ENCODE peak calls at places on chromosome 22, in ten cellular contexts. One of them, this sample, is unnamed.

GRCh38 chr22:19149047-19149883 is 827 bp downstream of the GSC2 start:
- DNase-seq in ovary: no peak
- DNase-seq in heart left ventricle: no peak
- DNase-seq in adrenal gland: no peak
- DNase-seq in endothelial cell of umbilical vein: no peak
- DNase-seq in stomach: no peak
- DNase-seq in tibial nerve: no peak
- DNase-seq in IMR-90: no peak
- DNase-seq in suprapubic skin: no peak
- DNase-seq in sigmoid colon: no peak
- DNase-seq in this sample: no peak

GRCh38 chr22:44127353-44127752 is 53.4 kb upstream of the PARVG start:
- DNase-seq in ovary: no peak
- DNase-seq in heart left ventricle: peak; percentile 5
- DNase-seq in adrenal gland: peak; percentile 62
- DNase-seq in endothelial cell of umbilical vein: peak; percentile 48
- DNase-seq in stomach: no peak
- DNase-seq in tibial nerve: peak; percentile 12
- DNase-seq in IMR-90: no peak
- DNase-seq in suprapubic skin: no peak
- DNase-seq in sigmoid colon: peak; percentile 53
- DNase-seq in this sample: no peak

GRCh38 chr22:31637938-31638618 is 23.9 kb downstream of the PISD start:
- DNase-seq in ovary: no peak
- DNase-seq in heart left ventricle: no peak
- DNase-seq in adrenal gland: peak; percentile 63
- DNase-seq in endothelial cell of umbilical vein: peak; percentile 25
- DNase-seq in stomach: no peak
- DNase-seq in tibial nerve: peak; percentile 23
- DNase-seq in IMR-90: no peak
- DNase-seq in suprapubic skin: no peak
- DNase-seq in sigmoid colon: no peak
- DNase-seq in this sample: peak; percentile 62

GRCh38 chr22:30649430-30650007 is 13.9 kb downstream of the SLC35E4 start:
- DNase-seq in ovary: no peak
- DNase-seq in heart left ventricle: peak; percentile 66
- DNase-seq in adrenal gland: no peak
- DNase-seq in endothelial cell of umbilical vein: peak; percentile 66
- DNase-seq in stomach: peak; percentile 78
- DNase-seq in tibial nerve: no peak
- DNase-seq in IMR-90: peak; percentile 88
- DNase-seq in suprapubic skin: no peak
- DNase-seq in sigmoid colon: no peak
- DNase-seq in this sample: peak; percentile 18

GRCh38 chr22:22593964-22594656 is 35.0 kb upstream of the PRAME start:
- DNase-seq in ovary: no peak
- DNase-seq in heart left ventricle: peak; percentile 69
- DNase-seq in adrenal gland: peak; percentile 78
- DNase-seq in endothelial cell of umbilical vein: peak; percentile 64
- DNase-seq in stomach: peak; percentile 30
- DNase-seq in tibial nerve: peak; percentile 53
- DNase-seq in IMR-90: peak; percentile 53
- DNase-seq in suprapubic skin: no peak
- DNase-seq in sigmoid colon: no peak
- DNase-seq in this sample: peak; percentile 45

GRCh38 chr22:40094449-40094848 is 83.3 kb upstream of the TNRC6B start:
- DNase-seq in ovary: no peak
- DNase-seq in heart left ventricle: no peak
- DNase-seq in adrenal gland: no peak
- DNase-seq in endothelial cell of umbilical vein: no peak
- DNase-seq in stomach: no peak
- DNase-seq in tibial nerve: no peak
- DNase-seq in IMR-90: peak; percentile 7
- DNase-seq in suprapubic skin: no peak
- DNase-seq in sigmoid colon: no peak
- DNase-seq in this sample: no peak

GRCh38 chr22:31056986-31057599 is 24.0 kb upstream of the SMTN start:
- DNase-seq in ovary: no peak
- DNase-seq in heart left ventricle: no peak
- DNase-seq in adrenal gland: no peak
- DNase-seq in endothelial cell of umbilical vein: no peak
- DNase-seq in stomach: no peak
- DNase-seq in tibial nerve: no peak
- DNase-seq in IMR-90: no peak
- DNase-seq in suprapubic skin: no peak
- DNase-seq in sigmoid colon: no peak
- DNase-seq in this sample: no peak

GRCh38 chr22:30829901-30830550 is 135.4 kb downstream of the OSBP2 start:
- DNase-seq in ovary: no peak
- DNase-seq in heart left ventricle: no peak
- DNase-seq in adrenal gland: no peak
- DNase-seq in endothelial cell of umbilical vein: peak; percentile 63
- DNase-seq in stomach: peak; percentile 19
- DNase-seq in tibial nerve: no peak
- DNase-seq in IMR-90: peak; percentile 97
- DNase-seq in suprapubic skin: peak; percentile 67
- DNase-seq in sigmoid colon: no peak
- DNase-seq in this sample: no peak

GRCh38 chr22:44107341-44107740 is 73.4 kb upstream of the PARVG start:
- DNase-seq in ovary: no peak
- DNase-seq in heart left ventricle: peak; percentile 18
- DNase-seq in adrenal gland: no peak
- DNase-seq in endothelial cell of umbilical vein: no peak
- DNase-seq in stomach: no peak
- DNase-seq in tibial nerve: no peak
- DNase-seq in IMR-90: no peak
- DNase-seq in suprapubic skin: no peak
- DNase-seq in sigmoid colon: no peak
- DNase-seq in this sample: no peak

GRCh38 chr22:30077279-30077678 is 3.0 kb upstream of the HORMAD2 start:
- DNase-seq in ovary: no peak
- DNase-seq in heart left ventricle: no peak
- DNase-seq in adrenal gland: no peak
- DNase-seq in endothelial cell of umbilical vein: no peak
- DNase-seq in stomach: no peak
- DNase-seq in tibial nerve: no peak
- DNase-seq in IMR-90: no peak
- DNase-seq in suprapubic skin: no peak
- DNase-seq in sigmoid colon: no peak
- DNase-seq in this sample: no peak

GRCh38 chr22:41410311-41410751 is 28.6 kb downstream of the TEF start:
- DNase-seq in ovary: no peak
- DNase-seq in heart left ventricle: peak; percentile 75
- DNase-seq in adrenal gland: peak; percentile 80
- DNase-seq in endothelial cell of umbilical vein: no peak
- DNase-seq in stomach: peak; percentile 50
- DNase-seq in tibial nerve: no peak
- DNase-seq in IMR-90: no peak
- DNase-seq in suprapubic skin: no peak
- DNase-seq in sigmoid colon: peak; percentile 88
- DNase-seq in this sample: peak; percentile 91

GRCh38 chr22:33299245-33299956 is 241.2 kb upstream of the SYN3 start:
- DNase-seq in ovary: no peak
- DNase-seq in heart left ventricle: no peak
- DNase-seq in adrenal gland: no peak
- DNase-seq in endothelial cell of umbilical vein: no peak
- DNase-seq in stomach: no peak
- DNase-seq in tibial nerve: no peak
- DNase-seq in IMR-90: no peak
- DNase-seq in suprapubic skin: no peak
- DNase-seq in sigmoid colon: no peak
- DNase-seq in this sample: no peak

GRCh38 chr22:39350803-39351688 is 1.3 kb downstream of the SYNGR1 start:
- DNase-seq in ovary: no peak
- DNase-seq in heart left ventricle: peak; percentile 44
- DNase-seq in adrenal gland: no peak
- DNase-seq in endothelial cell of umbilical vein: no peak
- DNase-seq in stomach: no peak
- DNase-seq in tibial nerve: no peak
- DNase-seq in IMR-90: no peak
- DNase-seq in suprapubic skin: no peak
- DNase-seq in sigmoid colon: no peak
- DNase-seq in this sample: no peak

GRCh38 chr22:44337658-44338004 is 24.9 kb upstream of the SHISAL1 start:
- DNase-seq in ovary: peak; percentile 80
- DNase-seq in heart left ventricle: no peak
- DNase-seq in adrenal gland: peak; percentile 64
- DNase-seq in endothelial cell of umbilical vein: no peak
- DNase-seq in stomach: peak; percentile 32
- DNase-seq in tibial nerve: no peak
- DNase-seq in IMR-90: peak; percentile 75
- DNase-seq in suprapubic skin: no peak
- DNase-seq in sigmoid colon: peak; percentile 86
- DNase-seq in this sample: no peak

GRCh38 chr22:40703731-40704130 is 24.4 kb downstream of the MCHR1 start:
- DNase-seq in ovary: no peak
- DNase-seq in heart left ventricle: no peak
- DNase-seq in adrenal gland: no peak
- DNase-seq in endothelial cell of umbilical vein: no peak
- DNase-seq in stomach: no peak
- DNase-seq in tibial nerve: no peak
- DNase-seq in IMR-90: no peak
- DNase-seq in suprapubic skin: no peak
- DNase-seq in sigmoid colon: no peak
- DNase-seq in this sample: no peak

GRCh38 chr22:46106279-46107022 is 43.9 kb upstream of the PPARA start:
- DNase-seq in ovary: no peak
- DNase-seq in heart left ventricle: no peak
- DNase-seq in adrenal gland: no peak
- DNase-seq in endothelial cell of umbilical vein: no peak
- DNase-seq in stomach: no peak
- DNase-seq in tibial nerve: no peak
- DNase-seq in IMR-90: no peak
- DNase-seq in suprapubic skin: no peak
- DNase-seq in sigmoid colon: no peak
- DNase-seq in this sample: no peak
- H3K27ac ChIP-seq in ovary: peak overlapping the region; percentile 68
- H3K27ac ChIP-seq in heart left ventricle: peak overlapping the region; percentile 84
- H3K27ac ChIP-seq in adrenal gland: peak overlapping the region; percentile 81
- H3K27ac ChIP-seq in endothelial cell of umbilical vein: no peak overlapping the region
- H3K27ac ChIP-seq in stomach: peak overlapping the region; percentile 90
- H3K27ac ChIP-seq in tibial nerve: peak overlapping the region; percentile 88
- H3K27ac ChIP-seq in IMR-90: peak overlapping the region; percentile 47
- H3K27ac ChIP-seq in suprapubic skin: peak overlapping the region; percentile 92
- H3K27ac ChIP-seq in sigmoid colon: peak overlapping the region; percentile 88
- H3K27ac ChIP-seq in this sample: peak overlapping the region; percentile 98

DNA sequence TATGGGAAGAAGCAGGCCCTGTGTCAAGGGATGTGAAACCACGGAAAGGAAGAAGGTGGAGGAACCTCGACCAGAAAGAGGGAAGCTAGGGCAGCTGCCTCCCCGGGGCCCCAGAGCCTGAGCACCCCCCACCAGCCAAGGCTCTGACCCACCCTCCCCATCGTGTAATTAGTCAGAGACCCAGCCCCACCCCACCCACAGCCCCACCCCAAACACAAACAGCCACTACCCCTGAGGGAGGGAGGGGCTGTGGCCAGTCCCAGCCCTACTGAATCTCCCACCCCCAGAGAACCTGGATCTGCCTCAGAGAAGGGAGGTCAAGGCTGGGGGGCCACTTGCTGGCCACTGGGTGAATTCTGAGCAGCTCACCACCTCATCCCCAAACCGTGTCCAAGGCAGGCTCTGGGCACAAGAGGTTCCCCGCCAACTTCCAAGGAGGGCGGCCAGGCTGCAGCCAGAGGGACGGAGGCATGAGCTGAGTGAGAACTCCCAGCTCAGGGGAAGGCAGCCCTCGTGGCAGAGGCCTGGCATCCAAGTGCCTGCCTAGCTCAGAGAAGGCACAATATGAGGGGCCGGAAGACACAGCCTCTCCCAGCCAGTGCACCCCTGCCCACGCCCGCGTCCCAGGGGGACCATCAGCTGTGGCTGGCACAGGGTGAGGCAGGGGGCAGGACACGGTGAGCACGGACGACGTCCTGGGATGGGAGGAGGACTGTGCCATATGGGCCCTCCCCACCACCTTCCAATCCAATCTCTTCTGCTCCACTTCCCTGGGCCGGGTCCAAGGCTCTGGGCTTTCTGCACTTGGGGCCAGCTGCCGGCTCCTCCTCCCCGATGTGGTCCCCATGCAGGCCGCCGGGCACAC is 2.7 kb downstream of the PLXNB2 start:
- DNase-seq in ovary: peak; percentile 50
- DNase-seq in heart left ventricle: no peak
- DNase-seq in adrenal gland: peak; percentile 81
- DNase-seq in endothelial cell of umbilical vein: no peak
- DNase-seq in stomach: peak; percentile 88
- DNase-seq in tibial nerve: no peak
- DNase-seq in IMR-90: no peak
- DNase-seq in suprapubic skin: no peak
- DNase-seq in sigmoid colon: peak; percentile 80
- DNase-seq in this sample: no peak
- H3K4me3 ChIP-seq in ovary: peak overlapping the region; percentile 76
- H3K4me3 ChIP-seq in heart left ventricle: peak overlapping the region; percentile 96
- H3K4me3 ChIP-seq in adrenal gland: peak overlapping the region; percentile 99
- H3K4me3 ChIP-seq in endothelial cell of umbilical vein: no peak overlapping the region
- H3K4me3 ChIP-seq in stomach: peak overlapping the region; percentile 86
- H3K4me3 ChIP-seq in tibial nerve: peak overlapping the region; percentile 62
- H3K4me3 ChIP-seq in IMR-90: peak overlapping the region; percentile 5
- H3K4me3 ChIP-seq in suprapubic skin: peak overlapping the region; percentile 94
- H3K4me3 ChIP-seq in sigmoid colon: peak overlapping the region; percentile 78
- H3K4me3 ChIP-seq in this sample: no peak overlapping the region

GRCh38 chr22:37561209-37562048 is 1.1 kb downstream of the CDC42EP1 start:
- DNase-seq in ovary: peak; percentile 98
- DNase-seq in heart left ventricle: peak; percentile 92
- DNase-seq in adrenal gland: peak; percentile 97
- DNase-seq in endothelial cell of umbilical vein: peak; percentile 88
- DNase-seq in stomach: peak; percentile 95
- DNase-seq in tibial nerve: peak; percentile 99
- DNase-seq in IMR-90: peak; percentile 86
- DNase-seq in suprapubic skin: peak; percentile 96
- DNase-seq in sigmoid colon: peak; percentile 97
- DNase-seq in this sample: peak; percentile 98
- TF ChIP-seq POLR2A in ovary: peak; percentile 70
- TF ChIP-seq POLR2A in heart left ventricle: no peak
- TF ChIP-seq POLR2A in adrenal gland: peak; percentile 63
- TF ChIP-seq POLR2A in endothelial cell of umbilical vein: peak; percentile 47
- TF ChIP-seq POLR2A in stomach: no peak
- TF ChIP-seq POLR2A in tibial nerve: peak; percentile 67
- TF ChIP-seq POLR2A in IMR-90: no peak
- TF ChIP-seq POLR2A in suprapubic skin: peak; percentile 12
- TF ChIP-seq POLR2A in sigmoid colon: no peak
- TF ChIP-seq POLR2A in this sample: peak; percentile 87

DNA sequence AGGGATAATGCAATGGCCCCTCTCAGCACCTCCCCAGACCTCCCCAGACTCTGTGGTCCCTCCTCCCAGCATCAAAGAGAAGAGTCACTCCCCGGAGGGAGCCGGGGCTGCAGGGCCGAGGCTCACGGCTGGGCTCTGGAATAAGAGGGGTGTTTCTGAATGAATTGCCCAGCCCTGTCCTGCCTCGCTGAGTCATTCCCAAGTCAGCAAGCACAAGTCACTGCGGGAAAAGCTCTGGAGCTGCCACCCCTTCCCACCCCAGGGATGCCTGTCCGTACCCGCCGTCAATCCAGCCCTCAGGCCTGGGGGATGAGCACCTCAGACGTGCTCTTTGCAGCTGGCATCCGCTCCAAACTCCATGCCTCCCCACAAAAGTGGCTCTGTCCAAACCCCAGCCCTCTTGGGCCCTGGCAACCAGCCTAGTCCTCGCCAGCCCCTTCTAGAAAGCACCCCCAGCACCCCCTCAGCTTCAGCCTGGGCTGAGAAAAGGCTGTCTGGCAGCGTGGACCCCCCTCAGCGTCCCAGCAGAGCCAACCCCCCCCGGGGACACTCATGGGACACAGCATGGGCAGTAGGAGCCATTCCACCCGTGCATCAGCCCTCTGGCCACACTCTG is 22.7 kb downstream of the CELSR1 start:
- DNase-seq in ovary: no peak
- DNase-seq in heart left ventricle: no peak
- DNase-seq in adrenal gland: no peak
- DNase-seq in endothelial cell of umbilical vein: no peak
- DNase-seq in stomach: no peak
- DNase-seq in tibial nerve: no peak
- DNase-seq in IMR-90: peak; percentile 69
- DNase-seq in suprapubic skin: no peak
- DNase-seq in sigmoid colon: no peak
- DNase-seq in this sample: no peak
- H3K27ac ChIP-seq in ovary: no peak overlapping the region
- H3K27ac ChIP-seq in heart left ventricle: no peak overlapping the region
- H3K27ac ChIP-seq in adrenal gland: no peak overlapping the region
- H3K27ac ChIP-seq in endothelial cell of umbilical vein: no peak overlapping the region
- H3K27ac ChIP-seq in stomach: no peak overlapping the region
- H3K27ac ChIP-seq in tibial nerve: no peak overlapping the region
- H3K27ac ChIP-seq in IMR-90: no peak overlapping the region
- H3K27ac ChIP-seq in suprapubic skin: peak overlapping the region; percentile 74
- H3K27ac ChIP-seq in sigmoid colon: no peak overlapping the region
- H3K27ac ChIP-seq in this sample: no peak overlapping the region